ENCODE peak calls at places on chromosomes 5 and 9, in eight cellular contexts. U, S, Q, Z, Y, X, K and C are unnamed samples.
A peak's percentile ranks its signal among the peaks of the same experiment; 100 is the strongest.

GRCh38 chr5:142253938-142254895 is 70.6 kb downstream of the SPRY4 start:
- DNase-seq in U (no peak), Z (no peak), K (no peak), S (no peak), X (no peak), Q (no peak), Y (no peak), C (no peak)

GRCh38 chr9:120619751-120620655 is 40.0 kb upstream of the CDK5RAP2 start:
- DNase-seq in X (peak; percentile 43), Z (no peak), S (no peak), K (peak; percentile 59), Q (no peak), U (peak; percentile 48), Y (peak; percentile 54), C (peak; percentile 71)

GRCh38 chr5:64505769-64506566 is at the start of gene RGS7BP:
- DNase-seq in K (no peak), Y (peak; percentile 63), U (no peak), S (no peak), Q (peak; percentile 73), Z (peak; percentile 63), X (no peak), C (peak; percentile 26)

GRCh38 chr5:13359326-13359725 is 585.2 kb downstream of the DNAH5 start:
- DNase-seq in K (no peak), Z (no peak), Y (no peak), X (no peak), Q (no peak), U (no peak), S (no peak), C (no peak)

GRCh38 chr5:65776707-65777141 is 54.7 kb downstream of the NLN start:
- DNase-seq in X (no peak), Q (no peak), Y (no peak), Z (no peak), U (no peak), S (no peak), K (no peak), C (no peak)

GRCh38 chr5:75510417-75510835 is 1.0 kb downstream of the CERT1 start:
- DNase-seq in Q (no peak), U (no peak), Z (no peak), Y (peak; percentile 73), X (peak; percentile 23), S (no peak), K (no peak), C (no peak)

GRCh38 chr9:114112778-114113585 is 13.9 kb upstream of the KIF12 start:
- DNase-seq in Z (peak; percentile 93), Y (peak; percentile 92), U (peak; percentile 55), S (no peak), X (peak; percentile 56), K (no peak), Q (peak; percentile 81), C (peak; percentile 89)

GRCh38 chr5:96640696-96641095 is 21.5 kb upstream of the CAST start:
- DNase-seq in U (no peak), Y (no peak), S (no peak), Z (no peak), K (no peak), X (no peak), Q (no peak), C (no peak)

GRCh38 chr5:159099049-159099760 is 511 bp downstream of the EBF1 start:
- DNase-seq in U (no peak), Q (peak; percentile 66), X (no peak), S (no peak), Y (peak; percentile 57), K (peak; percentile 37), Z (peak; percentile 51), C (no peak)

GRCh38 chr9:115024925-115025535 is 92.9 kb downstream of the TNC start:
- DNase-seq in Q (no peak), Z (no peak), Y (no peak), U (no peak), K (no peak), X (peak; percentile 35), S (no peak), C (no peak)

GRCh38 chr5:84274585-84275468 is 109.9 kb downstream of the EDIL3 start:
- DNase-seq in Q (no peak), S (no peak), Z (no peak), K (no peak), U (no peak), Y (peak; percentile 54), X (no peak), C (no peak)

GRCh38 chr5:55993013-55993412 is 1.8 kb downstream of the IL6ST start:
- DNase-seq in U (no peak), Z (no peak), Y (peak; percentile 37), S (no peak), K (no peak), X (no peak), Q (no peak), C (peak; percentile 35)

GRCh38 chr9:5786370-5787127 is 46.4 kb downstream of the ERMP1 start:
- DNase-seq in Y (peak; percentile 55), Z (no peak), K (no peak), Q (no peak), S (no peak), X (no peak), U (no peak), C (no peak)

GRCh38 chr9:78288214-78288892 is 8.6 kb upstream of the PSAT1 start:
- DNase-seq in U (peak; percentile 25), Z (no peak), Y (no peak), S (no peak), X (peak; percentile 65), K (no peak), Q (no peak), C (peak; percentile 83)

GRCh38 chr5:32777733-32778132 is 66.6 kb downstream of the NPR3 start:
- DNase-seq in Z (no peak), K (no peak), U (no peak), Q (no peak), Y (no peak), X (no peak), S (no peak), C (no peak)

GRCh38 chr9:127209948-127210621 is 54.5 kb upstream of the GARNL3 start:
- DNase-seq in U (no peak), K (no peak), Y (peak; percentile 22), S (no peak), X (no peak), Z (no peak), Q (peak; percentile 64), C (no peak)

DNA sequence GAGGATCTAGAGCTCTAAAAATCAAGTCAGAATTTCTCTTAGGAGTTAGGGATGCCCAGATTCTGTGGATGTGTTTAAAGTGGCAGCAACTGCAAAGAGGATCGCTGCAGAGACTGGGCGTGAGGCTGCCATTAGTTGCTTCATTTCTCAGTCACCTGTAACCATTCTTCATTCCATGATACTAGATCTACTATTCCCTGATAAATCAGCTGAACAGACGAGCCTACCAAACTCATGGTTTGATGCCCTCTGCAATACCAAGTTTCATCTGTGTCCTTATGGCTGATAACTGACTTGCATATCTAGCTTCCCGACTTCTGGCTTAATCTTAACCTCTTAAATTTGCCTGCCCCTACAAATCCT is 33.3 kb downstream of the UBE2R2 start:
- DNase-seq in X (no peak), K (no peak), S (no peak), U (no peak), Y (no peak), Q (no peak), Z (no peak), C (no peak)
- H3K27ac ChIP-seq in X (peak overlapping the region; percentile 71), K (no peak overlapping the region), S (no peak overlapping the region), U (peak overlapping the region; percentile 2), Y (no peak overlapping the region), Q (peak overlapping the region; percentile 32), Z (peak overlapping the region; percentile 61), C (peak overlapping the region; percentile 48)

GRCh38 chr9:137191245-137191644 is 2.8 kb downstream of the SSNA1 start:
- DNase-seq in Y (no peak), X (no peak), S (no peak), K (no peak), Q (no peak), Z (no peak), U (no peak), C (no peak)
- H3K27ac ChIP-seq in Y (no peak overlapping the region), X (no peak overlapping the region), S (no peak overlapping the region), K (no peak overlapping the region), Q (no peak overlapping the region), Z (no peak overlapping the region), U (no peak overlapping the region), C (no peak overlapping the region)

GRCh38 chr5:149406979-149407306 is 27.9 kb upstream of the IL17B start:
- DNase-seq in K (no peak), U (no peak), Q (no peak), Z (no peak), Y (no peak), S (no peak), X (no peak), C (no peak)

GRCh38 chr5:149405550-149406202 is 26.6 kb upstream of the IL17B start:
- DNase-seq in Z (no peak), X (peak; percentile 21), U (no peak), Q (no peak), K (no peak), S (no peak), Y (peak; percentile 59), C (no peak)

GRCh38 chr5:149403923-149404745 is 25.0 kb upstream of the IL17B start:
- DNase-seq in X (no peak), Y (no peak), S (no peak), Z (no peak), U (no peak), K (no peak), Q (no peak), C (no peak)

GRCh38 chr5:149406203-149406978 is 27.3 kb upstream of the IL17B start:
- DNase-seq in Z (peak; percentile 68), K (no peak), Y (peak; percentile 58), S (no peak), Q (no peak), X (peak; percentile 94), U (no peak), C (no peak)

DNA sequence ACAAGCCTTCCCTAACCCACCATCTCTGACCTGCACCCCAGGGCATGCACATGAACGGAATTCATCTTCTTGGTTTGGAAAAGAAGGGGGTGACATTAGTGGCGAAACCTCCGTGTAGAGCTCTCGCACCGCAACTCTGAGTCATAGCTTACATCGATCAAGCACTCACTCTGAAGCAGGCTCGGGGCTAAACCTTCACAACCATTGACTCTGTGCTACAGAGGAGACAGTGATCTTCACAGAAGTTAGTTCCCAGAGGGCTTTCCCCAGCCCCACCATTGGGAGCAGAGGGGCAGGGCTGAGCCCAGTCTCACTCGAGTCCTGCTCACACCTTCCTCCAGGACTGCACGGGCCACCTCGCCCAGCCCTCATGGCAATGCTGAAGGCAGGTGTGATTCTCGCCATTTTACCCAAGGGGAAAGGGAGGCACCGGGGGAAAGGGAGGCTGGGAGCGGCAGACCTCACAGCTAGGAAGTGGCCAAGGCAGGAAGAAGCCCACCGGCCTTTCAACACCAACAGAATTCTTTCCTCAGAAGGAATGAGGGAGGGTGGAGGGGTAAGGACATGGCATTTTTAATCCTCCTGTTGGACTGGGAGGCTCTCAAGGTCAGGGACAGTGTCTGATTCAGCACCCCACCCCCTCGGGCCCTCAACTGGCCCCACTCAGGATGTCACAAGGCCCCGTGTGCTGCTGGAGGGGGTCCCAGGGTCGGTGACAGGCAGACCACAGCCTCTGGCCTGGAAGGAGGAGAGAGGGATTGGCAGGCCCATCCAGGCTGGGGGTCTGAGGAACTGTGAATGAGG is 25.9 kb upstream of the IL17B start:
- DNase-seq in X (no peak), Y (peak; percentile 58), Z (no peak), S (no peak), Q (no peak), K (no peak), U (no peak), C (no peak)
- H3K27ac ChIP-seq in X (peak overlapping the region; percentile 92), Y (no peak overlapping the region), Z (peak overlapping the region; percentile 66), S (peak overlapping the region; percentile 90), Q (peak overlapping the region; percentile 72), K (no peak overlapping the region), U (peak overlapping the region; percentile 50), C (peak overlapping the region; percentile 81)

DNA sequence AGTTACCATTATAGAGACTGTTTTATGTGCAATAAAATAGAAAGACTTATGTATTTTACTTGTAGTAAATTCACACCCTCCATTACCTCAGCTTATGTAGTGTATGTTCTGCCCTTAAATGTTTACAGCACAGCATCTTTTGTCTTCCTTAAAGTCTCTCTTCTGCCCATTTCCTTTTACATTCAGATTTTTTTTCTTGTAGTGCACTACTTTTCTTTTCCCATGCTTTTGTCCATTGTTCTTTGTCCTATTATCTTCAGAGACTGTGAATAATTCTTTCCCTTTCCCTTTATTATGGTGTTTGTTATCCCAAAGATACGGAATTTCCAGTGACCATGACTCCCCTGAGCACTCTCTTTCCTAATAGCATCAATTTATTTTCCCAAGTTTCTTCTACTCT is 66.1 kb upstream of the TYRP1 start:
- DNase-seq in X (no peak), Q (no peak), Y (no peak), U (no peak), K (no peak), Z (no peak), S (no peak), C (no peak)
- H3K27ac ChIP-seq in X (no peak overlapping the region), Q (no peak overlapping the region), Y (no peak overlapping the region), U (no peak overlapping the region), K (no peak overlapping the region), Z (no peak overlapping the region), S (no peak overlapping the region), C (no peak overlapping the region)